ENCODE peak calls at places on chromosomes 6 and 20, in eight cellular contexts. L is T follicular helper cell; P is GM20000; Z is CD8-positive, alpha-beta T cell; T is fibroblast of lung; F is RWPE1; I is GM03348; M is NCI-H345. W is an unnamed sample.

GRCh38 chr6:139295906-139296305 is 4.1 kb upstream of the TXLNB start:
- DNase-seq in F (no peak), P (no peak), Z (no peak), L (no peak), I (no peak), M (no peak), T (no peak), W (no peak)

GRCh38 chr6:33613794-33614166 is 7.3 kb upstream of the ITPR3 start:
- DNase-seq in M (no peak), Z (no peak), L (no peak), I (peak; percentile 95), F (peak; percentile 85), T (peak; percentile 59), P (no peak), W (no peak)

GRCh38 chr6:144661101-144661806 is 376.1 kb downstream of the UTRN start:
- DNase-seq in L (no peak), Z (no peak), P (no peak), I (no peak), M (no peak), F (no peak), T (peak; percentile 62), W (no peak)

GRCh38 chr6:81049425-81050042 is 702.9 kb downstream of the TENT5A start:
- DNase-seq in Z (no peak), L (no peak), T (peak; percentile 15), F (no peak), M (no peak), I (no peak), P (no peak), W (no peak)

GRCh38 chr6:14028631-14029030 is 88.9 kb upstream of the CD83 start:
- DNase-seq in P (no peak), T (no peak), Z (no peak), I (no peak), L (no peak), F (no peak), M (no peak), W (no peak)

GRCh38 chr6:84657486-84657885 is 106.9 kb downstream of the TBX18 start:
- DNase-seq in Z (no peak), I (no peak), L (no peak), F (no peak), M (no peak), T (no peak), P (no peak), W (no peak)

GRCh38 chr6:17580518-17581048 is 19.5 kb upstream of the FAM8A1 start:
- DNase-seq in F (peak; percentile 26), T (peak; percentile 49), M (no peak), Z (no peak), P (no peak), I (peak; percentile 55), L (no peak), W (no peak)

GRCh38 chr20:37007898-37008649 is 56.6 kb upstream of the SAMHD1 start:
- DNase-seq in F (peak; percentile 26), P (peak; percentile 63), T (peak; percentile 53), Z (no peak), L (peak; percentile 2), I (peak; percentile 45), M (no peak), W (no peak)

GRCh38 chr6:158039571-158040050 is 57.9 kb downstream of the SYNJ2 start:
- DNase-seq in L (no peak), Z (no peak), T (no peak), P (no peak), M (no peak), F (no peak), I (no peak), W (no peak)

GRCh38 chr20:50348118-50348517 is 157.5 kb downstream of the CEBPB start:
- DNase-seq in T (no peak), L (no peak), I (no peak), F (no peak), Z (no peak), P (no peak), M (no peak), W (no peak)